ENCODE peak calls at places on chromosomes 12 and 14, in four cellular contexts. One of them, this sample, is unnamed.

GRCh38 chr12:45183263-45183662 is 32.6 kb upstream of the ANO6 start:
- DNase-seq in central memory CD8-positive, alpha-beta T cell: no peak
- DNase-seq in lung: no peak
- DNase-seq in NCI-H2029: no peak
- DNase-seq in this sample: no peak

GRCh38 chr14:88468396-88468795 is 82.9 kb downstream of the SPATA7 start:
- DNase-seq in central memory CD8-positive, alpha-beta T cell: no peak
- DNase-seq in NCI-H2029: no peak
- DNase-seq in lung: no peak
- DNase-seq in this sample: no peak

GRCh38 chr12:125890983-125891382 is 825.7 kb downstream of the AACS start:
- DNase-seq in NCI-H2029: no peak
- DNase-seq in central memory CD8-positive, alpha-beta T cell: no peak
- DNase-seq in lung: peak; percentile 29
- DNase-seq in this sample: no peak

GRCh38 chr14:95229749-95230148 is 72.4 kb upstream of the DICER1 start:
- DNase-seq in lung: no peak
- DNase-seq in central memory CD8-positive, alpha-beta T cell: no peak
- DNase-seq in NCI-H2029: no peak
- DNase-seq in this sample: no peak

GRCh38 chr14:61438860-61439765 is 117.7 kb downstream of the PRKCH start:
- DNase-seq in central memory CD8-positive, alpha-beta T cell: no peak
- DNase-seq in lung: peak; percentile 75
- DNase-seq in NCI-H2029: peak; percentile 94
- DNase-seq in this sample: no peak

GRCh38 chr14:36646664-36647416 is 14.8 kb upstream of the PAX9 start:
- DNase-seq in central memory CD8-positive, alpha-beta T cell: no peak
- DNase-seq in lung: no peak
- DNase-seq in NCI-H2029: peak; percentile 25
- DNase-seq in this sample: no peak

GRCh38 chr12:19177754-19178153 is 48.2 kb downstream of the PLEKHA5 start:
- DNase-seq in lung: no peak
- DNase-seq in central memory CD8-positive, alpha-beta T cell: no peak
- DNase-seq in NCI-H2029: no peak
- DNase-seq in this sample: no peak

GRCh38 chr12:31369712-31370521 is 44.0 kb upstream of the SINHCAF start:
- DNase-seq in lung: peak; percentile 51
- DNase-seq in NCI-H2029: peak; percentile 42
- DNase-seq in central memory CD8-positive, alpha-beta T cell: no peak
- DNase-seq in this sample: peak; percentile 81

GRCh38 chr12:86660488-86661171 is 404.4 kb upstream of the MGAT4C start:
- DNase-seq in NCI-H2029: no peak
- DNase-seq in central memory CD8-positive, alpha-beta T cell: no peak
- DNase-seq in lung: no peak
- DNase-seq in this sample: no peak